ENCODE peak calls at places on chromosomes 5 and 9, in four cellular contexts. Q is HL-60, N is GM12878, Y is K562. B is an unnamed sample.

GRCh38 chr9:126763130-126763764 is 41.6 kb upstream of the ZBTB43 start:
- DNase-seq in Q (no peak), N (no peak), Y (peak), B (no peak)

GRCh38 chr9:72751541-72751940 is 201.3 kb downstream of the ALDH1A1 start:
- DNase-seq in Q (no peak), N (no peak), Y (no peak), B (no peak)

GRCh38 chr9:120723547-120723946 is 9.3 kb upstream of the MEGF9 start:
- DNase-seq in Q (no peak), N (no peak), Y (no peak), B (no peak)

GRCh38 chr9:18568969-18569368 is 95.0 kb downstream of the ADAMTSL1 start:
- DNase-seq in Q (no peak), N (no peak), Y (no peak), B (no peak)

GRCh38 chr5:164013077-164013670 is 507.8 kb downstream of the MAT2B start:
- DNase-seq in Q (no peak), N (peak), Y (peak), B (no peak)

GRCh38 chr5:149996186-149996890 is 4.1 kb downstream of the TIGD6 start:
- DNase-seq in Q (no peak), N (no peak), Y (no peak), B (no peak)

GRCh38 chr5:83370957-83371356 is 100.6 kb upstream of the VCAN start:
- DNase-seq in Q (no peak), N (no peak), Y (no peak), B (no peak)

GRCh38 chr9:108478431-108478837 is 377.4 kb downstream of the ACTL7B start:
- DNase-seq in Q (no peak), N (no peak), Y (no peak), B (no peak)

GRCh38 chr5:173830421-173830820 is 57.7 kb upstream of the CPEB4 start:
- DNase-seq in Q (no peak), N (no peak), Y (no peak), B (no peak)

GRCh38 chr5:8517461-8517860 is 648.5 kb downstream of the MTRR start:
- DNase-seq in Q (peak), N (no peak), Y (no peak), B (no peak)

GRCh38 chr9:71638627-71639026 is 129.7 kb downstream of the CEMIP2 start:
- DNase-seq in Q (no peak), N (no peak), Y (no peak), B (no peak)

GRCh38 chr5:149581931-149582768 is 852 bp downstream of the ARHGEF37 start:
- DNase-seq in Q (no peak), N (no peak), Y (no peak), B (no peak)

GRCh38 chr5:34044950-34045525 is 2.0 kb upstream of the C1QTNF3 start:
- DNase-seq in Q (no peak), N (no peak), Y (no peak), B (no peak)

GRCh38 chr9:98958271-98958989 is 14.7 kb downstream of the COL15A1 start:
- DNase-seq in Q (no peak), N (no peak), Y (no peak), B (no peak)

GRCh38 chr9:92196909-92197308 is 81.7 kb upstream of the SPTLC1 start:
- DNase-seq in Q (no peak), N (no peak), Y (no peak), B (no peak)

GRCh38 chr9:125990186-125990792 is 243.1 kb downstream of the PBX3 start:
- DNase-seq in Q (no peak), N (no peak), Y (no peak), B (no peak)

GRCh38 chr9:37155601-37156000 is 35.2 kb downstream of the ZCCHC7 start:
- DNase-seq in Q (no peak), N (no peak), Y (no peak), B (no peak)

GRCh38 chr5:1462358-1462757 is 17.1 kb upstream of the SLC6A3 start:
- DNase-seq in Q (no peak), N (no peak), Y (no peak), B (no peak)

GRCh38 chr9:21611896-21612295 is 129.8 kb upstream of the IFNE start:
- DNase-seq in Q (no peak), N (no peak), Y (no peak), B (no peak)

GRCh38 chr5:112312295-112312694 is 106.8 kb downstream of the EPB41L4A start:
- DNase-seq in Q (no peak), N (no peak), Y (no peak), B (no peak)

GRCh38 chr9:74721696-74722660 is 165.7 kb downstream of the TRPM6 start:
- DNase-seq in Q (no peak), N (no peak), Y (no peak), B (no peak)

GRCh38 chr5:95962785-95963184 is 1.1 kb upstream of the ELL2 start:
- DNase-seq in Q (no peak), N (no peak), Y (no peak), B (no peak)

GRCh38 chr9:21579209-21579608 is 97.1 kb upstream of the IFNE start:
- DNase-seq in Q (no peak), N (no peak), Y (no peak), B (no peak)

GRCh38 chr5:147830035-147830434 is 1.4 kb downstream of the SPINK1 start:
- DNase-seq in Q (no peak), N (no peak), Y (no peak), B (no peak)

GRCh38 chr9:109422641-109423040 is 75.5 kb downstream of the PTPN3 start:
- DNase-seq in Q (no peak), N (peak), Y (no peak), B (no peak)

GRCh38 chr5:154352960-154353548 is 92.7 kb upstream of the SAP30L start:
- DNase-seq in Q (no peak), N (no peak), Y (no peak), B (no peak)

GRCh38 chr9:95626341-95626740 is 109.6 kb upstream of the PTCH1 start:
- DNase-seq in Q (no peak), N (no peak), Y (no peak), B (no peak)
- TF ChIP-seq SPI1 in Q (no peak), N (no peak), Y (no peak), B (no peak)

GRCh38 chr5:144812770-144813169 is 642.1 kb downstream of the KCTD16 start:
- DNase-seq in Q (no peak), N (no peak), Y (no peak), B (no peak)
- TF ChIP-seq SPI1 in Q (no peak), N (no peak), Y (no peak), B (no peak)

GRCh38 chr5:59317023-59317771 is 576.3 kb downstream of the PDE4D start:
- DNase-seq in Q (no peak), N (no peak), Y (no peak), B (no peak)
- TF ChIP-seq SPI1 in Q (no peak), N (no peak), Y (no peak), B (no peak)

GRCh38 chr5:115391780-115392179 is 95.3 kb upstream of the CCDC112 start:
- DNase-seq in Q (no peak), N (no peak), Y (no peak), B (no peak)

GRCh38 chr5:115387816-115388215 is 91.4 kb upstream of the CCDC112 start:
- DNase-seq in Q (no peak), N (no peak), Y (no peak), B (no peak)

GRCh38 chr5:115392611-115393010 is 96.2 kb upstream of the CCDC112 start:
- DNase-seq in Q (no peak), N (no peak), Y (no peak), B (no peak)

GRCh38 chr5:115389074-115389798 is 92.8 kb upstream of the CCDC112 start:
- DNase-seq in Q (no peak), N (no peak), Y (no peak), B (no peak)

GRCh38 chr5:115389799-115390382 is 93.4 kb upstream of the CCDC112 start:
- DNase-seq in Q (no peak), N (no peak), Y (no peak), B (no peak)
- TF ChIP-seq SPI1 in Q (no peak), N (no peak), Y (no peak), B (no peak)